ENCODE peak calls at places on chromosomes 3 and 15, in nine cellular contexts. One of them, this sample, is unnamed.

GRCh38 chr15:60301024-60301423 is 96.8 kb downstream of the ANXA2 start:
- DNase-seq in body of pancreas: no peak
- DNase-seq in AG09309: no peak
- DNase-seq in stomach: no peak
- DNase-seq in astrocyte of the spinal cord: no peak
- DNase-seq in type B pancreatic cell: no peak
- DNase-seq in right atrium auricular region: no peak
- DNase-seq in foreskin fibroblast: no peak
- DNase-seq in thoracic aorta: no peak
- DNase-seq in this sample: no peak

GRCh38 chr3:110608566-110608965 is 463.1 kb upstream of the NECTIN3 start:
- DNase-seq in right atrium auricular region: no peak
- DNase-seq in type B pancreatic cell: no peak
- DNase-seq in body of pancreas: no peak
- DNase-seq in foreskin fibroblast: peak; percentile 27
- DNase-seq in astrocyte of the spinal cord: no peak
- DNase-seq in AG09309: no peak
- DNase-seq in stomach: no peak
- DNase-seq in thoracic aorta: no peak
- DNase-seq in this sample: peak; percentile 40

GRCh38 chr3:78712270-78712669 is 1055.5 kb downstream of the ROBO1 start:
- DNase-seq in type B pancreatic cell: no peak
- DNase-seq in body of pancreas: no peak
- DNase-seq in thoracic aorta: no peak
- DNase-seq in foreskin fibroblast: no peak
- DNase-seq in right atrium auricular region: no peak
- DNase-seq in astrocyte of the spinal cord: no peak
- DNase-seq in AG09309: no peak
- DNase-seq in stomach: no peak
- DNase-seq in this sample: no peak

GRCh38 chr3:193744048-193744821 is 151.2 kb downstream of the OPA1 start:
- DNase-seq in thoracic aorta: no peak
- DNase-seq in stomach: peak; percentile 30
- DNase-seq in astrocyte of the spinal cord: no peak
- DNase-seq in right atrium auricular region: no peak
- DNase-seq in AG09309: no peak
- DNase-seq in type B pancreatic cell: no peak
- DNase-seq in foreskin fibroblast: no peak
- DNase-seq in body of pancreas: peak; percentile 88
- DNase-seq in this sample: peak; percentile 15

GRCh38 chr3:46348811-46349482 is 5.0 kb upstream of the CCR2 start:
- DNase-seq in astrocyte of the spinal cord: no peak
- DNase-seq in foreskin fibroblast: no peak
- DNase-seq in right atrium auricular region: no peak
- DNase-seq in AG09309: no peak
- DNase-seq in type B pancreatic cell: no peak
- DNase-seq in stomach: no peak
- DNase-seq in body of pancreas: no peak
- DNase-seq in thoracic aorta: no peak
- DNase-seq in this sample: no peak

GRCh38 chr15:101063891-101064794 is 145.0 kb downstream of the LRRK1 start:
- DNase-seq in right atrium auricular region: peak; percentile 74
- DNase-seq in astrocyte of the spinal cord: peak; percentile 27
- DNase-seq in body of pancreas: peak; percentile 56
- DNase-seq in thoracic aorta: no peak
- DNase-seq in type B pancreatic cell: no peak
- DNase-seq in foreskin fibroblast: no peak
- DNase-seq in AG09309: no peak
- DNase-seq in stomach: peak; percentile 64
- DNase-seq in this sample: no peak

GRCh38 chr3:157618075-157618760 is 115.0 kb upstream of the VEPH1 start:
- DNase-seq in right atrium auricular region: no peak
- DNase-seq in foreskin fibroblast: peak; percentile 46
- DNase-seq in body of pancreas: peak; percentile 37
- DNase-seq in AG09309: peak; percentile 45
- DNase-seq in stomach: no peak
- DNase-seq in type B pancreatic cell: no peak
- DNase-seq in astrocyte of the spinal cord: peak; percentile 76
- DNase-seq in thoracic aorta: no peak
- DNase-seq in this sample: peak; percentile 59

GRCh38 chr3:118818386-118818785 is 216.3 kb downstream of the IGSF11 start:
- DNase-seq in right atrium auricular region: no peak
- DNase-seq in foreskin fibroblast: no peak
- DNase-seq in thoracic aorta: no peak
- DNase-seq in body of pancreas: no peak
- DNase-seq in stomach: no peak
- DNase-seq in type B pancreatic cell: no peak
- DNase-seq in AG09309: peak; percentile 42
- DNase-seq in astrocyte of the spinal cord: peak; percentile 26
- DNase-seq in this sample: peak; percentile 19

GRCh38 chr15:60021589-60022378 is 17.7 kb downstream of the FOXB1 start:
- DNase-seq in type B pancreatic cell: no peak
- DNase-seq in thoracic aorta: no peak
- DNase-seq in astrocyte of the spinal cord: no peak
- DNase-seq in AG09309: no peak
- DNase-seq in foreskin fibroblast: no peak
- DNase-seq in right atrium auricular region: no peak
- DNase-seq in stomach: no peak
- DNase-seq in body of pancreas: no peak
- DNase-seq in this sample: no peak

DNA sequence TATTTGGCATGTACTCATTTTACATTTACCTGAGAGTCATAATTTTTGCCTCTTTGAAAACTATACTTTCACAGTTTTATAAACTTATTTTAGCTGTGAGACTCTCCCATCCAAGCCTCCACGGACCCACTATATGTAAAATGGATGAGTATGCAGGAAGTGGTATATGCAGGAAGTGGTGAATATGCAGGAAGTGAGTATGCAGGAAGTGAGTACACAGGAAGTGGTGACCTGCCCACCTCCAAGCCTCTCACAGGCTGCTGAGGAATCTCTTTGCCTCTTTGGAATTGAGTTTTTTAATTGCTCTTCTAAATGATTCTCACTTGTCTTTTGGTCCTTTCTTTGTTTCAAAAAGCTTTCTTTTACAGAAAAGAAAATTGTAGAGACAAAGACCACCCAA is 85.2 kb downstream of the KBTBD8 start:
- DNase-seq in right atrium auricular region: no peak
- DNase-seq in body of pancreas: no peak
- DNase-seq in stomach: no peak
- DNase-seq in astrocyte of the spinal cord: no peak
- DNase-seq in AG09309: no peak
- DNase-seq in foreskin fibroblast: peak; percentile 26
- DNase-seq in thoracic aorta: no peak
- DNase-seq in type B pancreatic cell: no peak
- DNase-seq in this sample: peak; percentile 11
- TF ChIP-seq CTCF in right atrium auricular region: no peak
- TF ChIP-seq CTCF in body of pancreas: no peak
- TF ChIP-seq CTCF in stomach: no peak
- TF ChIP-seq CTCF in astrocyte of the spinal cord: no peak
- TF ChIP-seq CTCF in AG09309: no peak
- TF ChIP-seq CTCF in foreskin fibroblast: no peak
- TF ChIP-seq CTCF in thoracic aorta: no peak
- TF ChIP-seq CTCF in type B pancreatic cell: no peak
- TF ChIP-seq CTCF in this sample: no peak

GRCh38 chr3:127590593-127591477 is at the start of gene TPRA1:
- DNase-seq in type B pancreatic cell: peak; percentile 89
- DNase-seq in body of pancreas: peak; percentile 97
- DNase-seq in AG09309: peak; percentile 91
- DNase-seq in astrocyte of the spinal cord: peak; percentile 98
- DNase-seq in thoracic aorta: peak; percentile 91
- DNase-seq in right atrium auricular region: peak; percentile 95
- DNase-seq in stomach: peak; percentile 89
- DNase-seq in foreskin fibroblast: peak; percentile 93
- DNase-seq in this sample: peak; percentile 97
- TF ChIP-seq CTCF in type B pancreatic cell: peak; percentile 34
- TF ChIP-seq CTCF in body of pancreas: peak; percentile 42
- TF ChIP-seq CTCF in AG09309: peak; percentile 37
- TF ChIP-seq CTCF in astrocyte of the spinal cord: no peak
- TF ChIP-seq CTCF in thoracic aorta: no peak
- TF ChIP-seq CTCF in right atrium auricular region: peak; percentile 43
- TF ChIP-seq CTCF in stomach: no peak
- TF ChIP-seq CTCF in foreskin fibroblast: peak; percentile 4
- TF ChIP-seq CTCF in this sample: no peak

GRCh38 chr3:139173372-139174108 is 128.8 kb upstream of the PRR23C start:
- DNase-seq in type B pancreatic cell: no peak
- DNase-seq in stomach: no peak
- DNase-seq in body of pancreas: peak; percentile 27
- DNase-seq in astrocyte of the spinal cord: peak; percentile 49
- DNase-seq in foreskin fibroblast: peak; percentile 32
- DNase-seq in AG09309: peak; percentile 11
- DNase-seq in thoracic aorta: no peak
- DNase-seq in right atrium auricular region: no peak
- DNase-seq in this sample: no peak
- TF ChIP-seq CTCF in type B pancreatic cell: no peak
- TF ChIP-seq CTCF in stomach: no peak
- TF ChIP-seq CTCF in body of pancreas: no peak
- TF ChIP-seq CTCF in astrocyte of the spinal cord: no peak
- TF ChIP-seq CTCF in foreskin fibroblast: no peak
- TF ChIP-seq CTCF in AG09309: no peak
- TF ChIP-seq CTCF in thoracic aorta: no peak
- TF ChIP-seq CTCF in right atrium auricular region: no peak
- TF ChIP-seq CTCF in this sample: no peak

GRCh38 chr3:68880632-68881031 is 51.7 kb downstream of the TAFA4 start:
- DNase-seq in thoracic aorta: no peak
- DNase-seq in AG09309: no peak
- DNase-seq in right atrium auricular region: no peak
- DNase-seq in foreskin fibroblast: no peak
- DNase-seq in stomach: no peak
- DNase-seq in astrocyte of the spinal cord: no peak
- DNase-seq in body of pancreas: no peak
- DNase-seq in type B pancreatic cell: no peak
- DNase-seq in this sample: no peak

GRCh38 chr3:68878962-68879361 is 53.4 kb downstream of the TAFA4 start:
- DNase-seq in foreskin fibroblast: no peak
- DNase-seq in stomach: no peak
- DNase-seq in thoracic aorta: no peak
- DNase-seq in type B pancreatic cell: no peak
- DNase-seq in body of pancreas: no peak
- DNase-seq in AG09309: no peak
- DNase-seq in astrocyte of the spinal cord: no peak
- DNase-seq in right atrium auricular region: no peak
- DNase-seq in this sample: peak; percentile 48

GRCh38 chr3:68876112-68876713 is 56.1 kb downstream of the TAFA4 start:
- DNase-seq in AG09309: peak; percentile 42
- DNase-seq in right atrium auricular region: no peak
- DNase-seq in thoracic aorta: no peak
- DNase-seq in type B pancreatic cell: no peak
- DNase-seq in astrocyte of the spinal cord: peak; percentile 77
- DNase-seq in body of pancreas: peak; percentile 46
- DNase-seq in foreskin fibroblast: peak; percentile 44
- DNase-seq in stomach: no peak
- DNase-seq in this sample: peak; percentile 82

GRCh38 chr3:68874551-68875348 is 57.6 kb downstream of the TAFA4 start:
- DNase-seq in foreskin fibroblast: no peak
- DNase-seq in body of pancreas: no peak
- DNase-seq in stomach: no peak
- DNase-seq in astrocyte of the spinal cord: no peak
- DNase-seq in right atrium auricular region: no peak
- DNase-seq in AG09309: no peak
- DNase-seq in type B pancreatic cell: no peak
- DNase-seq in thoracic aorta: no peak
- DNase-seq in this sample: no peak

GRCh38 chr3:68878322-68878721 is 54.0 kb downstream of the TAFA4 start:
- DNase-seq in AG09309: peak; percentile 7
- DNase-seq in right atrium auricular region: no peak
- DNase-seq in type B pancreatic cell: no peak
- DNase-seq in astrocyte of the spinal cord: peak; percentile 19
- DNase-seq in thoracic aorta: no peak
- DNase-seq in stomach: no peak
- DNase-seq in body of pancreas: no peak
- DNase-seq in foreskin fibroblast: peak; percentile 7
- DNase-seq in this sample: peak; percentile 28
- TF ChIP-seq CTCF in AG09309: peak; percentile 66
- TF ChIP-seq CTCF in right atrium auricular region: peak; percentile 60
- TF ChIP-seq CTCF in type B pancreatic cell: peak; percentile 84
- TF ChIP-seq CTCF in astrocyte of the spinal cord: peak; percentile 75
- TF ChIP-seq CTCF in thoracic aorta: peak; percentile 43
- TF ChIP-seq CTCF in stomach: peak; percentile 42
- TF ChIP-seq CTCF in body of pancreas: peak; percentile 34
- TF ChIP-seq CTCF in foreskin fibroblast: peak; percentile 60
- TF ChIP-seq CTCF in this sample: peak; percentile 62

This sample was measured in cardiac muscle cell.